ENCODE peak calls at places on chromosomes 3 and 15, in five cellular contexts. H, P, Q, K and X are unnamed samples.

GRCh38 chr3:18758047-18758704 is 333.0 kb upstream of the SATB1 start:
- DNase-seq in H (peak; percentile 14), P (no peak), Q (peak; percentile 2), K (no peak), X (peak; percentile 74)

GRCh38 chr3:69180869-69181591 is 58.6 kb upstream of the LMOD3 start:
- DNase-seq in H (no peak), P (no peak), Q (no peak), K (no peak), X (no peak)

GRCh38 chr15:50190166-50190570 is 8.2 kb downstream of the SLC27A2 start:
- DNase-seq in H (no peak), P (no peak), Q (no peak), K (no peak), X (no peak)

GRCh38 chr15:66931768-66932633 is 133.4 kb upstream of the SMAD3 start:
- DNase-seq in H (peak; percentile 51), P (no peak), Q (no peak), K (no peak), X (no peak)

GRCh38 chr15:95972136-95972553 is 358.4 kb upstream of the NR2F2 start:
- DNase-seq in H (no peak), P (no peak), Q (no peak), K (no peak), X (no peak)

GRCh38 chr3:32897981-32898623 is 53.3 kb upstream of the CCR4 start:
- DNase-seq in H (no peak), P (no peak), Q (no peak), K (no peak), X (no peak)

GRCh38 chr3:40782086-40782721 is 257.4 kb downstream of the ZNF621 start:
- DNase-seq in H (no peak), P (no peak), Q (no peak), K (no peak), X (no peak)

GRCh38 chr15:90799639-90800038 is 68.7 kb upstream of the FURIN start:
- DNase-seq in H (no peak), P (no peak), Q (no peak), K (no peak), X (no peak)

GRCh38 chr15:60362318-60363023 is 35.3 kb downstream of the ANXA2 start:
- DNase-seq in H (peak; percentile 93), P (no peak), Q (no peak), K (no peak), X (no peak)

GRCh38 chr3:138799822-138800221 is 34.9 kb downstream of the PIK3CB start:
- DNase-seq in H (no peak), P (no peak), Q (no peak), K (no peak), X (no peak)

GRCh38 chr3:100169186-100169585 is 54.9 kb upstream of the FILIP1L start:
- DNase-seq in H (no peak), P (no peak), Q (no peak), K (no peak), X (no peak)

GRCh38 chr3:51684971-51685751 is 14.1 kb downstream of the TEX264 start:
- DNase-seq in H (no peak), P (no peak), Q (no peak), K (no peak), X (no peak)

GRCh38 chr15:62482715-62483429 is 317.8 kb upstream of the C2CD4B start:
- DNase-seq in H (no peak), P (no peak), Q (no peak), K (no peak), X (no peak)

GRCh38 chr15:56099311-56099710 is 105.9 kb upstream of the NEDD4 start:
- DNase-seq in H (no peak), P (no peak), Q (no peak), K (no peak), X (no peak)

GRCh38 chr15:38611228-38611627 is 46.6 kb upstream of the RASGRP1 start:
- DNase-seq in H (no peak), P (no peak), Q (no peak), K (no peak), X (no peak)

GRCh38 chr15:78628227-78628626 is 7.4 kb upstream of the CHRNA3 start:
- DNase-seq in H (no peak), P (no peak), Q (no peak), K (no peak), X (no peak)

GRCh38 chr15:47293763-47294162 is 423.5 kb upstream of the SEMA6D start:
- DNase-seq in H (peak; percentile 4), P (no peak), Q (no peak), K (no peak), X (no peak)

GRCh38 chr3:188421151-188421821 is 267.3 kb downstream of the LPP start:
- DNase-seq in H (peak; percentile 36), P (no peak), Q (no peak), K (no peak), X (no peak)

GRCh38 chr3:64595253-64595694 is 92.5 kb downstream of the ADAMTS9 start:
- DNase-seq in H (no peak), P (no peak), Q (no peak), K (no peak), X (no peak)

GRCh38 chr15:29570931-29571727 is 251.1 kb downstream of the TJP1 start:
- DNase-seq in H (no peak), P (peak; percentile 70), Q (no peak), K (no peak), X (no peak)

GRCh38 chr15:78000089-78000926 is 77.2 kb downstream of the TBC1D2B start:
- DNase-seq in H (no peak), P (peak; percentile 76), Q (peak; percentile 78), K (peak; percentile 66), X (peak; percentile 53)

GRCh38 chr3:61357902-61358301 is 106.7 kb upstream of the FHIT start:
- DNase-seq in H (no peak), P (no peak), Q (no peak), K (no peak), X (no peak)

GRCh38 chr3:38575279-38575843 is 74.1 kb downstream of the SCN5A start:
- DNase-seq in H (no peak), P (no peak), Q (no peak), K (no peak), X (no peak)

GRCh38 chr15:39404767-39405173 is 176.1 kb upstream of the THBS1 start:
- DNase-seq in H (peak; percentile 40), P (no peak), Q (no peak), K (no peak), X (no peak)

GRCh38 chr3:139319428-139320402 is 24.1 kb upstream of the MRPS22 start:
- DNase-seq in H (no peak), P (no peak), Q (no peak), K (no peak), X (no peak)